ENCODE peak calls at places on chromosomes 3 and 15, in eight cellular contexts. S is HCT116, W is breast epithelium, E is spleen, V is transverse colon, F is K562, C is SK-N-SH, P is stomach. K is an unnamed sample.

GRCh38 chr15:98684441-98684840 is 36.1 kb downstream of the IGF1R start:
- DNase-seq in S (no peak), W (no peak), E (no peak), V (no peak), F (no peak), C (no peak), P (no peak), K (no peak)

GRCh38 chr3:61200255-61200654 is 51.0 kb downstream of the FHIT start:
- DNase-seq in S (no peak), W (no peak), E (no peak), V (no peak), F (no peak), C (no peak), P (no peak), K (no peak)

GRCh38 chr3:112136959-112137693 is 4.1 kb upstream of the GCSAM start:
- DNase-seq in S (peak; percentile 49), W (no peak), E (no peak), V (peak; percentile 37), F (peak; percentile 42), C (no peak), P (no peak), K (no peak)

GRCh38 chr3:81910244-81910852 is 148.9 kb upstream of the GBE1 start:
- DNase-seq in S (peak; percentile 23), W (no peak), E (no peak), V (no peak), F (peak; percentile 30), C (peak; percentile 25), P (no peak), K (no peak)

GRCh38 chr3:172709776-172710708 is 825 bp downstream of the NCEH1 start:
- DNase-seq in S (no peak), W (peak; percentile 60), E (peak; percentile 77), V (peak; percentile 41), F (peak; percentile 33), C (peak; percentile 44), P (peak; percentile 41), K (no peak)

GRCh38 chr3:61233828-61234227 is 17.4 kb downstream of the FHIT start:
- DNase-seq in S (no peak), W (no peak), E (no peak), V (no peak), F (no peak), C (no peak), P (no peak), K (no peak)

GRCh38 chr3:126105691-126106187 is 21.8 kb upstream of the SLC41A3 start:
- DNase-seq in S (no peak), W (peak; percentile 42), E (peak; percentile 70), V (no peak), F (no peak), C (no peak), P (no peak), K (peak; percentile 71)

GRCh38 chr3:20930034-20930433 is 744.0 kb upstream of the SGO1 start:
- DNase-seq in S (no peak), W (no peak), E (no peak), V (no peak), F (peak; percentile 41), C (peak; percentile 10), P (peak; percentile 27), K (no peak)

GRCh38 chr3:20310629-20311028 is 124.6 kb upstream of the SGO1 start:
- DNase-seq in S (no peak), W (no peak), E (no peak), V (no peak), F (no peak), C (no peak), P (no peak), K (no peak)

GRCh38 chr3:38348903-38349302 is 2.3 kb downstream of the XYLB start:
- DNase-seq in S (no peak), W (no peak), E (no peak), V (no peak), F (no peak), C (no peak), P (no peak), K (no peak)

GRCh38 chr3:22632566-22632965 is 570.6 kb upstream of the UBE2E2 start:
- DNase-seq in S (no peak), W (no peak), E (no peak), V (no peak), F (no peak), C (no peak), P (no peak), K (no peak)

GRCh38 chr3:17555525-17555924 is 186.9 kb downstream of the TBC1D5 start:
- DNase-seq in S (no peak), W (no peak), E (no peak), V (no peak), F (no peak), C (no peak), P (no peak), K (no peak)

GRCh38 chr3:32147509-32147908 is 41.1 kb downstream of the GPD1L start:
- DNase-seq in S (no peak), W (no peak), E (no peak), V (no peak), F (no peak), C (no peak), P (no peak), K (no peak)

GRCh38 chr15:68815598-68815997 is 5.1 kb downstream of the ANP32A start:
- DNase-seq in S (no peak), W (no peak), E (no peak), V (no peak), F (no peak), C (no peak), P (no peak), K (no peak)

GRCh38 chr15:100671858-100672543 is 69.6 kb downstream of the ASB7 start:
- DNase-seq in S (peak; percentile 37), W (no peak), E (peak; percentile 32), V (no peak), F (peak; percentile 47), C (peak; percentile 85), P (no peak), K (no peak)

GRCh38 chr3:185561958-185562357 is 9.6 kb upstream of the LIPH start:
- DNase-seq in S (no peak), W (no peak), E (no peak), V (no peak), F (no peak), C (no peak), P (no peak), K (no peak)

GRCh38 chr3:185561374-185561943 is 9.1 kb upstream of the LIPH start:
- DNase-seq in S (no peak), W (no peak), E (peak; percentile 78), V (peak; percentile 58), F (no peak), C (no peak), P (peak; percentile 60), K (no peak)

GRCh38 chr3:185559706-185560090 is 7.3 kb upstream of the LIPH start:
- DNase-seq in S (no peak), W (no peak), E (peak; percentile 16), V (no peak), F (no peak), C (no peak), P (no peak), K (no peak)

GRCh38 chr3:185558395-185558794 is 6.0 kb upstream of the LIPH start:
- DNase-seq in S (peak; percentile 84), W (peak; percentile 58), E (peak; percentile 14), V (peak; percentile 85), F (peak; percentile 74), C (no peak), P (peak; percentile 87), K (no peak)

DNA sequence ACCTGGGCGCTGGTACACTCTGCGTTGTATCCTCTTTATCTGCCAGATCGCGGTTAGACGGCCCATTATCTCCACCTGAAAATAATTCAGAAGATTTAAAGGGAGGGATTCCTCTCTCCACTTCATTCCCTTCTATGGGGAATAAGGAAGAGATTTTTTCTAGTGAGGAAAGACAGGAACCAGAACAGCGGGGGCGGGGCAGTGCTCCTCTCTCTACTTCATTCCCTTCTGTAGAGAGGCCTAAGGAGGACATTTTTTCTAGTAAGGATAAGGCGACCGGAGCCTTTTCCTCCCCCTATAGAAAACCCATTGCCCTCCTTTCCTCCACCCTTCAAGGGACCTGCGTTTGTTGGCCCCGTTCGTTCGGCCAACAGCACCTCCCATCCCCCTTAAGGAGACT is 8.3 kb upstream of the LIPH start:
- DNase-seq in S (no peak), W (no peak), E (no peak), V (no peak), F (no peak), C (no peak), P (no peak), K (no peak)
- H3K27ac ChIP-seq in S (no peak overlapping the region), W (no peak overlapping the region), E (no peak overlapping the region), V (peak overlapping the region; percentile 47), F (no peak overlapping the region), C (no peak overlapping the region), P (no peak overlapping the region), K (no peak overlapping the region)

DNA sequence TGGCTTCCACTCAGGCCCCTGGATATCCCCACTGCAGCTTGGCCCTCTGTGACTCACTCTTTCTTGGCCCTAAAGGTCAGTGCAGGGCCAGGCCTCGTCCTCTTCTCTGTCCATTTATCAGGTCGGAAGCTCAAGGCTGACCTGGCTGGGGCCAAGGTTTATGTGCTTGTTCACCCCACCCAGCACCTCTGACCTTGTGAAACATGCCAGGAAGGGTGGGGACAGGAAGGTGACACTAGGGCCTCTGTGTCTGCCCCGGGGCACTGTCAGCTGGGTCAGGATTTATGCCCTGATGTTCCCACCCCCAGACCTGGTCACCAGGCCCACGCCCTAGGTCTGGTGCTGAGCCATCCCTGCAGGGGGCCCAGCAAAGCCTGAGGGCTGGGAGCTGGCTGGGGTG is 103.8 kb downstream of the FBLN2 start:
- DNase-seq in S (no peak), W (no peak), E (no peak), V (no peak), F (peak; percentile 62), C (no peak), P (no peak), K (no peak)
- H3K4me3 ChIP-seq in S (no peak overlapping the region), W (no peak overlapping the region), E (no peak overlapping the region), V (no peak overlapping the region), F (no peak overlapping the region), C (no peak overlapping the region), P (no peak overlapping the region), K (no peak overlapping the region)

GRCh38 chr15:67106764-67107013 is 41.3 kb downstream of the SMAD3 start:
- DNase-seq in S (no peak), W (no peak), E (no peak), V (no peak), F (no peak), C (no peak), P (no peak), K (no peak)
- TF ChIP-seq POLR2AphosphoS5 in S (no peak), W (no peak), E (no peak), V (no peak), F (no peak), C (no peak), P (no peak), K (no peak)

DNA sequence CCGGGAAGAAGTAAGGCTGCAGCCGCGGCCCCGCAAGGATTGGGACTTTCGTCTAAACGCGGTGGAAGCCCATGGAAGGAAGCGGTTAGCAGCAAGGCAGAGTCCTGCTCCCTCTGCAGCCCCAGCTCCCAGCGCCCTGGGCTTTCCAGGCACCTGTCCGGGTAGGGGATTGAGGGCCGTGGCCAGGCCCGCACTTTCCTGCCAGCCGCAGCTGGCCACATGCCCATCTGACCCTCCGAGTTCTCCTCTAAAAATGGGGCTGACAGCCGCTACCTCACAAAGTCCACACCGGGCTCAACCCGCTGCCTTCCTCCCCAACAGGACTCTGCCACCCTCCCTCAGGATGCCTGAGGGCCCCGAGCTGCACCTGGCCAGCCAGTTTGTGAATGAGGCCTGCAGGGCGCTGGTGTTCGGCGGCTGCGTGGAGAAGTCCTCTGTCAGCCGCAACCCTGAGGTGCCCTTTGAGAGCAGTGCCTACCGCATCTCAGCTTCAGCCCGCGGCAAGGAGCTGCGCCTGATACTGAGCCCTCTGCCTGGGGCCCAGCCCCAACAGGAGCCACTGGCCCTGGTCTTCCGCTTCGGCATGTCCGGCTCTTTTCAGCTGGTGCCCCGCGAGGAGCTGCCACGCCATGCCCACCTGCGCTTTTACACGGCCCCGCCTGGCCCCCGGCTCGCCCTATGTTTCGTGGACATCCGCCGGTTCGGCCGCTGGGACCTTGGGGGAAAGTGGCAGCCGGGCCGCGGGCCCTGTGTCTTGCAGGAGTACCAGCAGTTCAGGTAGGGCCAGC is 1.9 kb downstream of the NEIL1 start:
- DNase-seq in S (no peak), W (peak; percentile 60), E (peak; percentile 78), V (peak; percentile 24), F (no peak), C (peak; percentile 79), P (peak; percentile 40), K (no peak)
- H3K27ac ChIP-seq in S (peak overlapping the region; percentile 85), W (peak overlapping the region; percentile 73), E (no peak overlapping the region), V (no peak overlapping the region), F (no peak overlapping the region), C (peak overlapping the region; percentile 73), P (peak overlapping the region; percentile 77), K (peak overlapping the region; percentile 84)

K was measured in vagina.